ENCODE peak calls at places on chromosomes 4 and X, in ten cellular contexts. H, J, L, Q, T, G, X, Z, K and C are unnamed samples.

GRCh38 chr4:43763029-43763610 is 685.5 kb downstream of the KCTD8 start:
- DNase-seq in T (no peak), X (no peak), G (no peak), K (no peak), Z (no peak), Q (no peak), H (no peak), L (no peak), J (no peak), C (no peak)

GRCh38 chrX:28981952-28982351 is 394.7 kb downstream of the IL1RAPL1 start:
- DNase-seq in L (no peak), J (no peak), X (no peak), H (no peak), G (no peak), T (no peak), Z (no peak), K (no peak), Q (no peak), C (no peak)

GRCh38 chr4:147768113-147768512 is 36.2 kb downstream of the ARHGAP10 start:
- DNase-seq in Q (no peak), Z (no peak), X (no peak), J (peak; percentile 89), G (no peak), T (no peak), K (no peak), H (no peak), L (no peak), C (no peak)

GRCh38 chrX:72373136-72373535 is 67.4 kb upstream of the CITED1 start:
- DNase-seq in K (no peak), T (no peak), J (no peak), G (no peak), L (no peak), Z (no peak), Q (no peak), X (no peak), H (no peak), C (no peak)

GRCh38 chrX:70444326-70445196 is at the start of gene DLG3:
- DNase-seq in Z (no peak), T (peak; percentile 74), L (peak; percentile 57), G (no peak), J (peak; percentile 45), X (no peak), H (no peak), K (no peak), Q (no peak), C (peak; percentile 86)

GRCh38 chr4:1684756-1685603 is 867 bp upstream of the FAM53A start:
- DNase-seq in Q (no peak), T (peak; percentile 79), L (no peak), K (no peak), G (no peak), J (no peak), Z (no peak), H (no peak), X (no peak), C (peak; percentile 54)

GRCh38 chr4:14348506-14348905 is 653.8 kb upstream of the CPEB2 start:
- DNase-seq in K (no peak), J (no peak), X (no peak), Z (no peak), H (no peak), L (no peak), G (no peak), Q (no peak), T (no peak), C (no peak)

GRCh38 chr4:94127707-94128328 is 79.8 kb upstream of the SMARCAD1 start:
- DNase-seq in L (peak; percentile 46), Q (no peak), K (peak; percentile 15), H (no peak), T (no peak), J (peak; percentile 40), G (no peak), X (no peak), Z (peak; percentile 40), C (no peak)

GRCh38 chrX:96835660-96836289 is 47.9 kb upstream of the RPA4 start:
- DNase-seq in X (no peak), T (no peak), Z (peak; percentile 84), Q (no peak), G (no peak), H (no peak), J (no peak), L (no peak), K (no peak), C (no peak)

GRCh38 chrX:15567886-15568616 is 32.7 kb downstream of the ACE2 start:
- DNase-seq in Q (no peak), K (no peak), H (no peak), Z (no peak), X (no peak), L (no peak), T (no peak), G (no peak), J (no peak), C (peak; percentile 51)

GRCh38 chr4:116480486-116480990 is 604.8 kb downstream of the TRAM1L1 start:
- DNase-seq in Q (no peak), T (no peak), K (no peak), Z (no peak), X (no peak), J (no peak), H (no peak), L (no peak), G (no peak), C (no peak)

GRCh38 chr4:10667651-10668341 is 16.8 kb downstream of the CLNK start:
- DNase-seq in Q (no peak), X (no peak), K (no peak), L (no peak), J (no peak), G (no peak), H (no peak), Z (no peak), T (no peak), C (no peak)

GRCh38 chrX:133661962-133662839 is 246.9 kb upstream of the GPC4 start:
- DNase-seq in L (no peak), G (no peak), Z (no peak), J (no peak), T (no peak), X (no peak), K (no peak), Q (no peak), H (no peak), C (no peak)

GRCh38 chr4:135741583-135741982 is 1540.0 kb upstream of the PABPC4L start:
- DNase-seq in T (no peak), J (no peak), L (no peak), H (no peak), Z (no peak), Q (no peak), G (no peak), X (no peak), K (no peak), C (no peak)

GRCh38 chr4:176755624-176756023 is 37.1 kb downstream of the VEGFC start:
- DNase-seq in H (no peak), T (no peak), X (no peak), G (no peak), L (no peak), Q (no peak), J (no peak), K (no peak), Z (no peak), C (no peak)
- H3K27ac ChIP-seq in H (no peak overlapping the region), T (no peak overlapping the region), X (no peak overlapping the region), G (no peak overlapping the region), L (no peak overlapping the region), Q (no peak overlapping the region), J (no peak overlapping the region), K (no peak overlapping the region), Z (no peak overlapping the region), C (no peak overlapping the region)

DNA sequence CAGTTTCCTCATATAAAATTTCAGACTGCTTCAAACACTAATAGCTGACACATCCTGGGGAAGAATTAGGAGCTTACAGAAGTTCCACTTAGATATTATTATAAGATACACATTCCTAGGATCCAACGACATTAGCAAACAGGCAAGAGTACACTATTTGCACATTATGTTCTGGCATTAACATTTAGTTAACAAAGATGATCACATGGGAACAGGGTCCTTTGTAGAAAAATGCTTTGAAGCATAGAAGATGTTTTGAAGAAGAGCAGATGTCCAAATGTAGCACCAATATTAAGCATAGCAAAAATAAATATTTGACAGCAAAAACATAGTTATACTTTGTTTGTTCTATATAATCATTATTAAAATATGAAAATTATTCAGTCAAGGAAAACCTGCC is 52.1 kb downstream of the BTC start:
- DNase-seq in L (no peak), J (no peak), K (no peak), T (no peak), Q (no peak), Z (no peak), X (no peak), H (no peak), G (no peak), C (no peak)
- H3K9me3 ChIP-seq in L (no peaks in the 10 kb centered on the region), J (no peaks in the 10 kb centered on the region), K (no peaks in the 10 kb centered on the region), T (no peaks in the 10 kb centered on the region), Q (no peaks in the 10 kb centered on the region), Z (no peaks in the 10 kb centered on the region), X (no peaks in the 10 kb centered on the region), H (no peaks in the 10 kb centered on the region), G (no peaks in the 10 kb centered on the region), C (no peaks in the 10 kb centered on the region)

DNA sequence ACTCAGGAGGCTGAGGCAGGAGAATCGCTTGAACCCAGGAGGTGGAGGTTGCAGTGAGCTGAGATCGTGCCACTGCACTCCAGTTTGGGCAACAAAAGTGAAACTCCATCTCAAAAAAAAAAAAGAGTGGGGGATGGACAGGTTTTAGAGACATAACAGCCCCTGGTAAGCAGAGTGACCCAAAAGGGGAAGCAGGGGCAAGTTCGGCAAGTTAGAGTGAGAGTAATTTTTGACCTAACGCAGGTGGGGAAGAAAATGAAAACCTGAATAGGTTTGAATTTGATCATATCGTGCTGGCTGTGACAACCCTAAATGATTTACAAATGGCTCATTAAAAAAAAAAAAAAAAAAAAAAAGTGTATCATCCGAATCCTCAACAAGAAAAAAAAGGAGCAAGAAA is 25.7 kb upstream of the TMEM131L start:
- DNase-seq in G (no peak), J (no peak), L (no peak), Z (peak; percentile 80), K (no peak), T (no peak), Q (no peak), H (no peak), X (no peak), C (no peak)
- H3K27ac ChIP-seq in G (no peak overlapping the region), J (no peak overlapping the region), L (no peak overlapping the region), Z (peak overlapping the region; percentile 94), K (no peak overlapping the region), T (no peak overlapping the region), Q (no peak overlapping the region), H (no peak overlapping the region), X (no peak overlapping the region), C (no peak overlapping the region)

GRCh38 chr4:109611045-109611616 is 51.1 kb downstream of the MCUB start:
- DNase-seq in H (no peak), L (no peak), Z (no peak), G (no peak), K (no peak), Q (no peak), J (no peak), T (no peak), X (no peak), C (no peak)

GRCh38 chr4:109609431-109609830 is 49.4 kb downstream of the MCUB start:
- DNase-seq in J (no peak), L (no peak), X (no peak), T (no peak), G (no peak), Z (no peak), H (no peak), Q (no peak), K (no peak), C (no peak)

DNA sequence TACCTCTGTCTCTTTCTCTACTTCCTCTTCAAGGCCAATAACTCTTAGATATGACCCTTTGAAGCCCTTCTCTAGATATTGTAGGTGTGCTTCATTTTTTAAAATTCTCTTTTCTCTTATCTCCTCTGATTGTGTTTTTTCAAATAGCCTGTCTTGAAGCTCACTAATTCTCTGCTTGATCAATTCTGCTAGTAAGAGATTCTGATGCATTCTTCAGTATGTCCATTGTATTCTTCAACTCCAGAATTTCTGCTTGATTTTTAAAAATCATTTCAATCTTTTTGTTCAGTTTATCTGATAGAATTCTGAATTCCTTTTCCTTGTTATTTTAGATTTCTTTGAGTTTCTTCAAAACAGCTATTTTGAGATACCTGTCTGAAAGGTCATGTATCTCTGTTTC is 47.9 kb downstream of the MCUB start:
- DNase-seq in J (no peak), H (no peak), G (no peak), Q (no peak), X (no peak), Z (no peak), T (no peak), K (no peak), L (no peak), C (no peak)
- H3K9me3 ChIP-seq in J (peaks cover 8% of the 10 kb centered on the region), H (peaks cover 43% of the 10 kb centered on the region), G (peaks cover 7% of the 10 kb centered on the region), Q (peaks cover 5% of the 10 kb centered on the region), X (peaks cover 5% of the 10 kb centered on the region), Z (peaks cover 21% of the 10 kb centered on the region), T (no peaks in the 10 kb centered on the region), K (peaks cover 3% of the 10 kb centered on the region), L (no peaks in the 10 kb centered on the region), C (peaks cover 8% of the 10 kb centered on the region)